ENCODE peak calls at places on chromosomes 11 and 22, in six cellular contexts. One of them, this sample, is unnamed.

GRCh38 chr11:86458294-86459001 is 83.8 kb downstream of the CCDC81 start:
- DNase-seq in activated T-cell treated with anti-CD3 and anti-CD28 coated beads, Interleukin-2, amount 50 U/mL, for 1 hour: no peak
- DNase-seq in activated CD4-positive, alpha-beta T cell treated with anti-CD3 and anti-CD28 coated beads, Interleukin-2, amount 10 ng/mL, durations not matched to agents 7 days and 5 days: no peak
- DNase-seq in ELF-1: no peak
- DNase-seq in DMS153: no peak
- DNase-seq in HCEC 1CT: no peak
- DNase-seq in this sample: no peak

GRCh38 chr22:37053310-37054077 is 2.0 kb downstream of the KCTD17 start:
- DNase-seq in activated T-cell treated with anti-CD3 and anti-CD28 coated beads, Interleukin-2, amount 50 U/mL, for 1 hour: no peak
- DNase-seq in ELF-1: no peak
- DNase-seq in activated CD4-positive, alpha-beta T cell treated with anti-CD3 and anti-CD28 coated beads, Interleukin-2, amount 10 ng/mL, durations not matched to agents 7 days and 5 days: no peak
- DNase-seq in HCEC 1CT: no peak
- DNase-seq in DMS153: no peak
- DNase-seq in this sample: no peak

GRCh38 chr11:119166368-119167076 is 2.0 kb upstream of the NLRX1 start:
- DNase-seq in ELF-1: no peak
- DNase-seq in activated CD4-positive, alpha-beta T cell treated with anti-CD3 and anti-CD28 coated beads, Interleukin-2, amount 10 ng/mL, durations not matched to agents 7 days and 5 days: no peak
- DNase-seq in activated T-cell treated with anti-CD3 and anti-CD28 coated beads, Interleukin-2, amount 50 U/mL, for 1 hour: no peak
- DNase-seq in HCEC 1CT: peak; percentile 68
- DNase-seq in DMS153: no peak
- DNase-seq in this sample: peak; percentile 68

GRCh38 chr11:117087446-117087845 is 10.8 kb downstream of the SIK3 start:
- DNase-seq in DMS153: no peak
- DNase-seq in ELF-1: no peak
- DNase-seq in activated T-cell treated with anti-CD3 and anti-CD28 coated beads, Interleukin-2, amount 50 U/mL, for 1 hour: no peak
- DNase-seq in HCEC 1CT: no peak
- DNase-seq in activated CD4-positive, alpha-beta T cell treated with anti-CD3 and anti-CD28 coated beads, Interleukin-2, amount 10 ng/mL, durations not matched to agents 7 days and 5 days: no peak
- DNase-seq in this sample: no peak

GRCh38 chr22:34334893-34335292 is 414.6 kb upstream of the LARGE1 start:
- DNase-seq in activated CD4-positive, alpha-beta T cell treated with anti-CD3 and anti-CD28 coated beads, Interleukin-2, amount 10 ng/mL, durations not matched to agents 7 days and 5 days: no peak
- DNase-seq in ELF-1: no peak
- DNase-seq in activated T-cell treated with anti-CD3 and anti-CD28 coated beads, Interleukin-2, amount 50 U/mL, for 1 hour: no peak
- DNase-seq in HCEC 1CT: no peak
- DNase-seq in DMS153: no peak
- DNase-seq in this sample: no peak

GRCh38 chr22:31872209-31872608 is 72.1 kb upstream of the YWHAH start:
- DNase-seq in activated CD4-positive, alpha-beta T cell treated with anti-CD3 and anti-CD28 coated beads, Interleukin-2, amount 10 ng/mL, durations not matched to agents 7 days and 5 days: peak; percentile 17
- DNase-seq in HCEC 1CT: peak; percentile 15
- DNase-seq in DMS153: no peak
- DNase-seq in activated T-cell treated with anti-CD3 and anti-CD28 coated beads, Interleukin-2, amount 50 U/mL, for 1 hour: peak; percentile 21
- DNase-seq in ELF-1: peak; percentile 14
- DNase-seq in this sample: no peak

GRCh38 chr22:24066260-24066659 is 55.2 kb downstream of the CABIN1 start:
- DNase-seq in DMS153: no peak
- DNase-seq in HCEC 1CT: no peak
- DNase-seq in ELF-1: no peak
- DNase-seq in activated CD4-positive, alpha-beta T cell treated with anti-CD3 and anti-CD28 coated beads, Interleukin-2, amount 10 ng/mL, durations not matched to agents 7 days and 5 days: no peak
- DNase-seq in activated T-cell treated with anti-CD3 and anti-CD28 coated beads, Interleukin-2, amount 50 U/mL, for 1 hour: no peak
- DNase-seq in this sample: peak; percentile 60

GRCh38 chr11:102471474-102471873 is 18.9 kb upstream of the TMEM123 start:
- DNase-seq in activated T-cell treated with anti-CD3 and anti-CD28 coated beads, Interleukin-2, amount 50 U/mL, for 1 hour: no peak
- DNase-seq in HCEC 1CT: no peak
- DNase-seq in DMS153: no peak
- DNase-seq in ELF-1: no peak
- DNase-seq in activated CD4-positive, alpha-beta T cell treated with anti-CD3 and anti-CD28 coated beads, Interleukin-2, amount 10 ng/mL, durations not matched to agents 7 days and 5 days: no peak
- DNase-seq in this sample: no peak

GRCh38 chr11:6633422-6634408 is 14.5 kb upstream of the TPP1 start:
- DNase-seq in DMS153: no peak
- DNase-seq in activated CD4-positive, alpha-beta T cell treated with anti-CD3 and anti-CD28 coated beads, Interleukin-2, amount 10 ng/mL, durations not matched to agents 7 days and 5 days: no peak
- DNase-seq in HCEC 1CT: no peak
- DNase-seq in activated T-cell treated with anti-CD3 and anti-CD28 coated beads, Interleukin-2, amount 50 U/mL, for 1 hour: no peak
- DNase-seq in ELF-1: no peak
- DNase-seq in this sample: no peak

GRCh38 chr22:41351011-41351410 is 30.7 kb upstream of the TEF start:
- DNase-seq in ELF-1: no peak
- DNase-seq in activated CD4-positive, alpha-beta T cell treated with anti-CD3 and anti-CD28 coated beads, Interleukin-2, amount 10 ng/mL, durations not matched to agents 7 days and 5 days: no peak
- DNase-seq in activated T-cell treated with anti-CD3 and anti-CD28 coated beads, Interleukin-2, amount 50 U/mL, for 1 hour: no peak
- DNase-seq in HCEC 1CT: no peak
- DNase-seq in DMS153: no peak
- DNase-seq in this sample: no peak

GRCh38 chr11:250740-251299 is 14.0 kb downstream of the PSMD13 start:
- DNase-seq in activated CD4-positive, alpha-beta T cell treated with anti-CD3 and anti-CD28 coated beads, Interleukin-2, amount 10 ng/mL, durations not matched to agents 7 days and 5 days: peak; percentile 89
- DNase-seq in DMS153: peak; percentile 13
- DNase-seq in HCEC 1CT: peak; percentile 33
- DNase-seq in ELF-1: peak; percentile 81
- DNase-seq in activated T-cell treated with anti-CD3 and anti-CD28 coated beads, Interleukin-2, amount 50 U/mL, for 1 hour: peak; percentile 86
- DNase-seq in this sample: peak; percentile 68

GRCh38 chr22:42648368-42649260 is 578 bp downstream of the CYB5R3 start:
- DNase-seq in activated CD4-positive, alpha-beta T cell treated with anti-CD3 and anti-CD28 coated beads, Interleukin-2, amount 10 ng/mL, durations not matched to agents 7 days and 5 days: peak; percentile 60
- DNase-seq in HCEC 1CT: peak; percentile 28
- DNase-seq in activated T-cell treated with anti-CD3 and anti-CD28 coated beads, Interleukin-2, amount 50 U/mL, for 1 hour: no peak
- DNase-seq in DMS153: no peak
- DNase-seq in ELF-1: no peak
- DNase-seq in this sample: peak; percentile 70

GRCh38 chr11:86228967-86229330 is 15.6 kb upstream of the EED start:
- DNase-seq in ELF-1: no peak
- DNase-seq in DMS153: no peak
- DNase-seq in HCEC 1CT: no peak
- DNase-seq in activated T-cell treated with anti-CD3 and anti-CD28 coated beads, Interleukin-2, amount 50 U/mL, for 1 hour: no peak
- DNase-seq in activated CD4-positive, alpha-beta T cell treated with anti-CD3 and anti-CD28 coated beads, Interleukin-2, amount 10 ng/mL, durations not matched to agents 7 days and 5 days: no peak
- DNase-seq in this sample: no peak

GRCh38 chr11:14075118-14075601 is 112.6 kb downstream of the SPON1 start:
- DNase-seq in activated T-cell treated with anti-CD3 and anti-CD28 coated beads, Interleukin-2, amount 50 U/mL, for 1 hour: peak; percentile 61
- DNase-seq in HCEC 1CT: peak; percentile 17
- DNase-seq in DMS153: no peak
- DNase-seq in activated CD4-positive, alpha-beta T cell treated with anti-CD3 and anti-CD28 coated beads, Interleukin-2, amount 10 ng/mL, durations not matched to agents 7 days and 5 days: peak; percentile 74
- DNase-seq in ELF-1: peak; percentile 31
- DNase-seq in this sample: no peak

GRCh38 chr11:63769044-63769718 is 606 bp upstream of the ZFTA start:
- DNase-seq in DMS153: no peak
- DNase-seq in activated T-cell treated with anti-CD3 and anti-CD28 coated beads, Interleukin-2, amount 50 U/mL, for 1 hour: peak; percentile 56
- DNase-seq in activated CD4-positive, alpha-beta T cell treated with anti-CD3 and anti-CD28 coated beads, Interleukin-2, amount 10 ng/mL, durations not matched to agents 7 days and 5 days: no peak
- DNase-seq in HCEC 1CT: no peak
- DNase-seq in ELF-1: no peak
- DNase-seq in this sample: no peak

GRCh38 chr11:112722876-112723275 is 238.3 kb upstream of the NCAM1 start:
- DNase-seq in activated T-cell treated with anti-CD3 and anti-CD28 coated beads, Interleukin-2, amount 50 U/mL, for 1 hour: no peak
- DNase-seq in ELF-1: no peak
- DNase-seq in DMS153: no peak
- DNase-seq in HCEC 1CT: no peak
- DNase-seq in activated CD4-positive, alpha-beta T cell treated with anti-CD3 and anti-CD28 coated beads, Interleukin-2, amount 10 ng/mL, durations not matched to agents 7 days and 5 days: no peak
- DNase-seq in this sample: no peak

GRCh38 chr11:125954123-125954944 is 8.5 kb downstream of the VSIG10L2 start:
- DNase-seq in DMS153: no peak
- DNase-seq in activated T-cell treated with anti-CD3 and anti-CD28 coated beads, Interleukin-2, amount 50 U/mL, for 1 hour: no peak
- DNase-seq in ELF-1: no peak
- DNase-seq in HCEC 1CT: no peak
- DNase-seq in activated CD4-positive, alpha-beta T cell treated with anti-CD3 and anti-CD28 coated beads, Interleukin-2, amount 10 ng/mL, durations not matched to agents 7 days and 5 days: no peak
- DNase-seq in this sample: no peak

GRCh38 chr11:70443043-70444030 is 45.0 kb downstream of the CTTN start:
- DNase-seq in activated CD4-positive, alpha-beta T cell treated with anti-CD3 and anti-CD28 coated beads, Interleukin-2, amount 10 ng/mL, durations not matched to agents 7 days and 5 days: no peak
- DNase-seq in HCEC 1CT: no peak
- DNase-seq in DMS153: no peak
- DNase-seq in activated T-cell treated with anti-CD3 and anti-CD28 coated beads, Interleukin-2, amount 50 U/mL, for 1 hour: no peak
- DNase-seq in ELF-1: no peak
- DNase-seq in this sample: no peak

GRCh38 chr11:102276302-102277182 is 40.7 kb upstream of the BIRC3 start:
- DNase-seq in activated CD4-positive, alpha-beta T cell treated with anti-CD3 and anti-CD28 coated beads, Interleukin-2, amount 10 ng/mL, durations not matched to agents 7 days and 5 days: no peak
- DNase-seq in ELF-1: no peak
- DNase-seq in activated T-cell treated with anti-CD3 and anti-CD28 coated beads, Interleukin-2, amount 50 U/mL, for 1 hour: no peak
- DNase-seq in DMS153: no peak
- DNase-seq in HCEC 1CT: peak; percentile 28
- DNase-seq in this sample: no peak